ENCODE peak calls at places on chromosome 11, in seven cellular contexts. V is thoracic aorta; D is neural progenitor cell; A is adrenal gland; H is mammary epithelial cell; B is CD8-positive, alpha-beta T cell; E is colonic mucosa. F is an unnamed sample.

GRCh38 chr11:58923300-58923788 is 15.9 kb upstream of the GLYATL1 start:
- DNase-seq in E (peak; percentile 55), V (no peak), H (peak; percentile 86), B (no peak), A (no peak), D (peak; percentile 70), F (peak; percentile 34)

GRCh38 chr11:125903753-125904659 is at the start of gene DDX25:
- DNase-seq in B (no peak), D (peak; percentile 85), H (peak; percentile 1), V (no peak), A (no peak), E (no peak), F (no peak)

GRCh38 chr11:126317681-126318641 is 14.1 kb downstream of the DCPS start:
- DNase-seq in E (peak; percentile 46), D (no peak), B (no peak), H (peak; percentile 64), V (no peak), A (peak; percentile 93), F (no peak)

GRCh38 chr11:8717876-8718753 is 35.5 kb downstream of the RPL27A start:
- DNase-seq in A (peak; percentile 93), D (no peak), H (peak; percentile 33), E (no peak), V (no peak), B (no peak), F (peak; percentile 75)

GRCh38 chr11:113332638-113333329 is 18.4 kb downstream of the TTC12 start:
- DNase-seq in B (no peak), A (no peak), V (no peak), H (no peak), E (no peak), D (no peak), F (no peak)

GRCh38 chr11:64092119-64092760 is 56.5 kb downstream of the FLRT1 start:
- DNase-seq in H (no peak), E (no peak), V (no peak), A (no peak), B (no peak), D (no peak), F (no peak)

GRCh38 chr11:68380786-68381622 is 68.6 kb downstream of the LRP5 start:
- DNase-seq in A (no peak), H (no peak), B (no peak), E (no peak), D (no peak), V (no peak), F (no peak)

GRCh38 chr11:35994421-35994820 is 50.6 kb downstream of the LDLRAD3 start:
- DNase-seq in H (no peak), V (no peak), B (no peak), E (no peak), D (no peak), A (no peak), F (no peak)

GRCh38 chr11:7657306-7658025 is 15.8 kb downstream of the CYB5R2 start:
- DNase-seq in E (peak; percentile 69), D (peak; percentile 81), A (peak; percentile 75), B (no peak), H (peak; percentile 61), V (no peak), F (peak; percentile 81)

GRCh38 chr11:107789767-107790166 is 68.8 kb downstream of the SLC35F2 start:
- DNase-seq in B (no peak), E (no peak), A (no peak), D (no peak), H (no peak), V (no peak), F (no peak)

GRCh38 chr11:15969281-15969680 is 387.1 kb downstream of the SOX6 start:
- DNase-seq in V (no peak), H (peak; percentile 87), D (no peak), A (peak; percentile 71), E (peak; percentile 43), B (no peak), F (peak; percentile 79)

GRCh38 chr11:55942785-55943392 is 6.7 kb upstream of the OR5I1 start:
- DNase-seq in B (no peak), H (peak; percentile 16), A (no peak), V (no peak), D (peak; percentile 66), E (no peak), F (peak; percentile 12)

GRCh38 chr11:13868710-13869403 is 93.7 kb upstream of the SPON1 start:
- DNase-seq in E (no peak), B (no peak), H (peak; percentile 76), V (no peak), A (no peak), D (no peak), F (no peak)

GRCh38 chr11:105588001-105588400 is 21.9 kb upstream of the GRIA4 start:
- DNase-seq in H (peak; percentile 3), A (no peak), V (no peak), E (no peak), B (no peak), D (no peak), F (no peak)

GRCh38 chr11:65316979-65317786 is 2.5 kb downstream of the CDC42EP2 start:
- DNase-seq in A (peak; percentile 62), D (peak; percentile 69), B (no peak), H (peak; percentile 79), E (peak; percentile 92), V (no peak), F (peak; percentile 82)

GRCh38 chr11:11279956-11280689 is 72.9 kb downstream of the CSNK2A3 start:
- DNase-seq in A (no peak), E (no peak), V (no peak), D (no peak), H (no peak), B (no peak), F (no peak)

GRCh38 chr11:47715082-47715669 is at the start of gene AGBL2:
- DNase-seq in D (peak; percentile 79), A (peak; percentile 73), E (peak; percentile 88), H (peak; percentile 56), B (peak; percentile 82), V (peak; percentile 26), F (peak; percentile 84)

GRCh38 chr11:70705097-70705496 is 306.8 kb downstream of the CTTN start:
- DNase-seq in B (no peak), E (no peak), V (no peak), A (no peak), D (no peak), H (no peak), F (no peak)
- H3K9me3 ChIP-seq in B (no peaks in the 10 kb centered on the region), E (no peaks in the 10 kb centered on the region), V (no peaks in the 10 kb centered on the region), A (no peaks in the 10 kb centered on the region), D (no peaks in the 10 kb centered on the region), H (peaks cover 4% of the 10 kb centered on the region), F (no peaks in the 10 kb centered on the region)

GRCh38 chr11:72782081-72782920 is 11.5 kb downstream of the STARD10 start:
- DNase-seq in V (no peak), H (no peak), A (no peak), B (no peak), E (peak; percentile 86), D (peak; percentile 45), F (peak; percentile 78)

GRCh38 chr11:72781063-72781312 is 12.9 kb downstream of the STARD10 start:
- DNase-seq in D (no peak), H (no peak), A (no peak), B (no peak), E (peak; percentile 58), V (no peak), F (no peak)

GRCh38 chr11:72784662-72785061 is 9.2 kb downstream of the STARD10 start:
- DNase-seq in A (no peak), D (peak; percentile 0), V (no peak), E (no peak), H (no peak), B (no peak), F (no peak)

GRCh38 chr11:72781313-72782080 is 12.3 kb downstream of the STARD10 start:
- DNase-seq in D (peak; percentile 70), E (peak; percentile 74), A (no peak), H (no peak), V (no peak), B (peak; percentile 43), F (no peak)

DNA sequence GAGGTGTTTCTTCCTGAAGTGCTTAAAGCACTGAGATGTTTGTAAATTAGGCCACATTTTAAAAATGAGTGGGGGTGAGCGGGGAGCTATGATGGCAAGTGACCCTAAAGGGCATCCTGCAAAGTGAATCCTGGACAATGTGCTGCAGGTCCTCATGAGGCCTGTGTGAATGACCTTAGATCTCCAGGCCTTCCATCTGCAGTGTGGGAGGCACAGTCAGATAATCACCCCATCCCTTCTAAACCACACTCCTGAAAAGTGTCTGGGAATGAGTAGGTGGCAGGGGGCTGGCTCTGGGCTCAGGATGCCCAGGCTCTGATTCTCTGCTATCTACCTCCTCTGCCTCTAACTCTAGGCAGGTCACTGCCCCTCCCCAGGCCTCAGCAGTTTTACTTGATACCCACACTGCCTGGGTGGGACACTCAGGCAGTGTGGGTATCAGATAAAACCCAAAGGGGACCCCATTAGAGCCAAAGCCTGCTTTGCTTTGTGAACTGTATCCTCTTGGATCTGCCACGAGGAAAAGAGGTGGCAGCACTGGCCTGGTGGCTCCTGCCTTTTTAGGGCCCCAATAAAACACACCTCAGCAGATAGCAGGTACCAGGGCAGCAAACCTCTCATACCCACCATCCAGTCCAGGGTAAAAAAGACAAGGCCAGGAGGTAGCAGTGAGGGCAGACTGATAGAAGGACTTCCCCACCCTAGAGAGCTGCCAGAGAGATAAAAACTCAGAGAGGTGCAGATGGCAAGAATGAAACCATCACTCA is 10.5 kb downstream of the STARD10 start:
- DNase-seq in H (no peak), E (peak; percentile 67), A (no peak), D (peak; percentile 1), B (no peak), V (no peak), F (peak; percentile 74)
- H3K4me1 ChIP-seq in H (peaks cover 18% of the 10 kb centered on the region), E (peaks cover 27% of the 10 kb centered on the region), A (peaks cover 39% of the 10 kb centered on the region), D (peaks cover 16% of the 10 kb centered on the region), B (peaks cover 16% of the 10 kb centered on the region), V (peaks cover 27% of the 10 kb centered on the region), F (peaks cover 6% of the 10 kb centered on the region)

GRCh38 chr11:23764285-23764684 is 732.6 kb upstream of the LUZP2 start:
- DNase-seq in H (no peak), A (no peak), D (no peak), B (no peak), E (no peak), V (no peak), F (no peak)

GRCh38 chr11:23772081-23772480 is 724.8 kb upstream of the LUZP2 start:
- DNase-seq in V (no peak), D (no peak), H (no peak), E (no peak), A (no peak), B (no peak), F (no peak)

GRCh38 chr11:23765862-23766261 is 731.0 kb upstream of the LUZP2 start:
- DNase-seq in H (no peak), A (no peak), E (no peak), D (no peak), B (no peak), V (no peak), F (no peak)

GRCh38 chr11:23767576-23767975 is 729.3 kb upstream of the LUZP2 start:
- DNase-seq in A (no peak), B (no peak), H (no peak), D (no peak), V (no peak), E (no peak), F (no peak)

DNA sequence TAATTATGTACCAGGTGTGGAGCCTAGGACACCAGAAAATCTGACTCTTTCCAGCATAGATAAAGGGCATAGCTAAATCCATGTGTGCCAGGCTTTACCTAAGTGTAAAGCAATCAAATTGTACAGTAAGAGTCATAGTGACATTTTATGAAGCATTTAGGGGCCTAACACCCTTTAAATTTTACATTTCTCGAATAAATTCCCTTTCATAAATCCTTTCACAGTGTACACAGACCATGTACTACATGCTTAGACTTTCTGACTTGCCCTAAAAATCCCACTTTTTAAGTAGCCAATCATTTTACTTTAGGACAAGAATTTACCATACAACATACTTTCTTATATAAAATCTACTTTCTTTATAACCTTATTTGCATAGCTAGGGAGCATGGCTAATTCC is 727.6 kb upstream of the LUZP2 start:
- DNase-seq in V (no peak), A (no peak), E (no peak), D (no peak), B (no peak), H (no peak), F (no peak)
- H3K9me3 ChIP-seq in V (no peaks in the 10 kb centered on the region), A (no peaks in the 10 kb centered on the region), E (no peaks in the 10 kb centered on the region), D (peaks cover 19% of the 10 kb centered on the region), B (no peaks in the 10 kb centered on the region), H (peaks cover 7% of the 10 kb centered on the region), F (no peaks in the 10 kb centered on the region)

GRCh38 chr11:85249482-85249881 is 377.7 kb downstream of the DLG2 start:
- DNase-seq in A (no peak), E (no peak), B (no peak), V (no peak), H (no peak), D (no peak), F (no peak)
- H3K4me1 ChIP-seq in A (no peaks in the 10 kb centered on the region), E (no peaks in the 10 kb centered on the region), B (no peaks in the 10 kb centered on the region), V (no peaks in the 10 kb centered on the region), H (no peaks in the 10 kb centered on the region), D (no peaks in the 10 kb centered on the region), F (no peaks in the 10 kb centered on the region)